ENCODE peak calls at places on chromosomes 5 and 9, in nine cellular contexts. C, Y, Z, F, S, N, A, E and W are unnamed samples.

GRCh38 chr9:119284118-119284517 is 85.1 kb downstream of the BRINP1 start:
- DNase-seq in C (no peak), Y (no peak), Z (peak; percentile 70), F (no peak), S (peak; percentile 2), N (no peak), A (peak; percentile 60), E (no peak), W (peak; percentile 35)

GRCh38 chr5:52829664-52830063 is 41.9 kb downstream of the ITGA1 start:
- DNase-seq in C (no peak), Y (no peak), Z (no peak), F (no peak), S (no peak), N (no peak), A (no peak), E (no peak), W (no peak)

GRCh38 chr5:82749453-82749852 is 327.7 kb downstream of the TMEM167A start:
- DNase-seq in C (peak; percentile 75), Y (no peak), Z (no peak), F (no peak), S (peak; percentile 76), N (no peak), A (no peak), E (no peak), W (no peak)

GRCh38 chr9:89418882-89419641 is 78.9 kb downstream of the SEMA4D start:
- DNase-seq in C (no peak), Y (no peak), Z (no peak), F (peak; percentile 77), S (no peak), N (peak; percentile 66), A (no peak), E (peak; percentile 78), W (no peak)

GRCh38 chr5:159519365-159519764 is 189.1 kb upstream of the IL12B start:
- DNase-seq in C (no peak), Y (no peak), Z (no peak), F (no peak), S (no peak), N (no peak), A (peak; percentile 28), E (no peak), W (no peak)

GRCh38 chr5:178155065-178155464 is 1.4 kb upstream of the NHP2 start:
- DNase-seq in C (no peak), Y (no peak), Z (peak; percentile 19), F (no peak), S (no peak), N (no peak), A (no peak), E (peak; percentile 39), W (no peak)

GRCh38 chr9:124768778-124769350 is 2.2 kb downstream of the NR6A1 start:
- DNase-seq in C (no peak), Y (no peak), Z (no peak), F (no peak), S (no peak), N (no peak), A (no peak), E (no peak), W (no peak)

GRCh38 chr5:78806544-78806943 is 158.0 kb upstream of the LHFPL2 start:
- DNase-seq in C (peak; percentile 32), Y (peak; percentile 8), Z (no peak), F (no peak), S (peak; percentile 64), N (no peak), A (no peak), E (no peak), W (no peak)

GRCh38 chr9:28971881-28972280 is 1398.6 kb upstream of the C9orf72 start:
- DNase-seq in C (no peak), Y (no peak), Z (no peak), F (no peak), S (no peak), N (no peak), A (no peak), E (no peak), W (no peak)

GRCh38 chr5:78755822-78756429 is 107.4 kb upstream of the LHFPL2 start:
- DNase-seq in C (no peak), Y (no peak), Z (no peak), F (no peak), S (peak; percentile 43), N (no peak), A (no peak), E (no peak), W (peak; percentile 38)

GRCh38 chr9:118674942-118675341 is 694.3 kb downstream of the BRINP1 start:
- DNase-seq in C (no peak), Y (no peak), Z (no peak), F (no peak), S (no peak), N (no peak), A (no peak), E (no peak), W (no peak)

GRCh38 chr9:2055203-2055658 is 40.1 kb downstream of the SMARCA2 start:
- DNase-seq in C (peak; percentile 44), Y (no peak), Z (no peak), F (no peak), S (no peak), N (no peak), A (no peak), E (no peak), W (no peak)

GRCh38 chr9:134034215-134035040 is 9.1 kb downstream of the BRD3OS start:
- DNase-seq in C (no peak), Y (no peak), Z (no peak), F (no peak), S (no peak), N (no peak), A (no peak), E (no peak), W (peak; percentile 75)

GRCh38 chr9:94250456-94250855 is 8.6 kb upstream of the ZNF169 start:
- DNase-seq in C (no peak), Y (no peak), Z (no peak), F (no peak), S (no peak), N (no peak), A (no peak), E (no peak), W (no peak)

GRCh38 chr9:11417782-11418181 is 805.0 kb upstream of the PTPRD start:
- DNase-seq in C (no peak), Y (no peak), Z (no peak), F (no peak), S (no peak), N (no peak), A (no peak), E (no peak), W (no peak)

GRCh38 chr9:1554123-1555045 is 460.8 kb upstream of the SMARCA2 start:
- DNase-seq in C (no peak), Y (no peak), Z (no peak), F (no peak), S (no peak), N (no peak), A (no peak), E (no peak), W (no peak)

GRCh38 chr9:133210202-133210532 is 1.1 kb upstream of the OBP2B start:
- DNase-seq in C (no peak), Y (no peak), Z (no peak), F (no peak), S (no peak), N (no peak), A (no peak), E (no peak), W (no peak)

GRCh38 chr5:163571755-163572154 is 66.3 kb downstream of the MAT2B start:
- DNase-seq in C (no peak), Y (peak; percentile 52), Z (peak; percentile 88), F (no peak), S (peak; percentile 89), N (no peak), A (no peak), E (no peak), W (peak; percentile 53)

GRCh38 chr5:126503602-126504104 is 80.4 kb downstream of the GRAMD2B start:
- DNase-seq in C (peak; percentile 58), Y (no peak), Z (peak; percentile 8), F (no peak), S (peak; percentile 28), N (no peak), A (no peak), E (no peak), W (no peak)

GRCh38 chr9:132743886-132744544 is 73.8 kb downstream of the GTF3C4 start:
- DNase-seq in C (no peak), Y (no peak), Z (no peak), F (no peak), S (no peak), N (no peak), A (no peak), E (no peak), W (no peak)

GRCh38 chr5:175620527-175620926 is 37.3 kb upstream of the HRH2 start:
- DNase-seq in C (no peak), Y (no peak), Z (no peak), F (no peak), S (no peak), N (no peak), A (no peak), E (no peak), W (no peak)

GRCh38 chr9:73611072-73611471 is 459.4 kb downstream of the ANXA1 start:
- DNase-seq in C (no peak), Y (no peak), Z (no peak), F (no peak), S (no peak), N (no peak), A (no peak), E (no peak), W (no peak)

GRCh38 chr5:125189451-125190051 is 443.1 kb upstream of the ZNF608 start:
- DNase-seq in C (no peak), Y (no peak), Z (no peak), F (no peak), S (no peak), N (no peak), A (no peak), E (no peak), W (no peak)

GRCh38 chr9:73067074-73067473 is 84.6 kb upstream of the ANXA1 start:
- DNase-seq in C (no peak), Y (no peak), Z (no peak), F (no peak), S (no peak), N (no peak), A (no peak), E (peak; percentile 2), W (no peak)